ENCODE peak calls at places on chromosomes 5 and 9, in ten cellular contexts. L, O, B, S, V, U, Z, P, C and M are unnamed samples.

GRCh38 chr5:136622737-136623136 is 257.4 kb upstream of the TRPC7 start:
- DNase-seq in B (no peak), O (no peak), S (no peak), C (no peak), Z (no peak), V (no peak), L (no peak), P (no peak), U (no peak), M (no peak)

GRCh38 chr5:135319458-135319857 is 79.6 kb downstream of the MACROH2A1 start:
- DNase-seq in P (no peak), B (no peak), C (no peak), S (no peak), O (no peak), L (no peak), U (no peak), Z (no peak), V (no peak), M (no peak)

GRCh38 chr5:50889790-50890189 is 223.4 kb downstream of the PARP8 start:
- DNase-seq in Z (no peak), O (no peak), V (no peak), C (peak), S (no peak), P (no peak), L (no peak), B (no peak), U (no peak), M (no peak)

GRCh38 chr5:171427318-171428167 is 8.1 kb downstream of the FGF18 start:
- DNase-seq in V (no peak), O (no peak), Z (no peak), S (no peak), L (no peak), B (no peak), C (peak), U (no peak), P (no peak), M (no peak)

GRCh38 chr5:172902497-172903472 is 56.4 kb upstream of the RPL26L1 start:
- DNase-seq in U (peak), V (peak), O (peak), C (peak), Z (peak), L (no peak), S (peak), P (peak), B (no peak), M (no peak)

GRCh38 chr9:130173462-130173876 is 1.3 kb downstream of the NCS1 start:
- DNase-seq in Z (no peak), B (no peak), P (no peak), V (no peak), O (no peak), S (peak), C (no peak), L (no peak), U (no peak), M (no peak)

GRCh38 chr5:122908662-122909061 is 63.2 kb downstream of the SNX24 start:
- DNase-seq in V (peak), B (no peak), U (no peak), P (no peak), Z (no peak), S (no peak), L (no peak), C (peak), O (no peak), M (no peak)

GRCh38 chr5:72109625-72110024 is 2.4 kb downstream of the MAP1B start:
- DNase-seq in V (peak), S (peak), L (no peak), Z (no peak), P (no peak), B (no peak), C (peak), U (no peak), O (no peak), M (no peak)